ENCODE peak calls at places on chromosomes 12 and 14, in five cellular contexts. T is A549, A is K562, F is sigmoid colon, J is SK-N-SH. G is an unnamed sample.

GRCh38 chr12:56716458-56716857 is 8.6 kb downstream of the NACA start:
- DNase-seq in T (no peak), A (no peak), F (no peak), J (no peak), G (no peak)

GRCh38 chr12:76450690-76451089 is 102.5 kb upstream of the BBS10 start:
- DNase-seq in T (peak), A (peak), F (no peak), J (no peak), G (no peak)

GRCh38 chr12:131097247-131098177 is 143.8 kb downstream of the ADGRD1 start:
- DNase-seq in T (no peak), A (no peak), F (peak), J (peak), G (no peak)

GRCh38 chr14:89507521-89507920 is 90.5 kb upstream of the FOXN3 start:
- DNase-seq in T (peak), A (no peak), F (no peak), J (no peak), G (no peak)

GRCh38 chr14:29663281-29663801 is 264.3 kb downstream of the PRKD1 start:
- DNase-seq in T (no peak), A (no peak), F (no peak), J (no peak), G (no peak)

GRCh38 chr12:93778306-93778705 is 101.1 kb downstream of the CRADD start:
- DNase-seq in T (no peak), A (no peak), F (peak), J (no peak), G (no peak)

GRCh38 chr12:34600592-34601462 is 578.5 kb downstream of the ALG10 start:
- DNase-seq in T (no peak), A (no peak), F (no peak), J (peak), G (no peak)

GRCh38 chr14:98953544-98954346 is 318.3 kb downstream of the BCL11B start:
- DNase-seq in T (peak), A (no peak), F (peak), J (no peak), G (peak)

GRCh38 chr14:63672417-63673180 is 30.9 kb upstream of the WDR89 start:
- DNase-seq in T (no peak), A (no peak), F (no peak), J (no peak), G (no peak)

GRCh38 chr12:125340791-125341190 is 275.6 kb downstream of the AACS start:
- DNase-seq in T (peak), A (no peak), F (no peak), J (no peak), G (no peak)

GRCh38 chr14:91521058-91521721 is 11.1 kb upstream of the PPP4R3A start:
- DNase-seq in T (no peak), A (no peak), F (no peak), J (no peak), G (no peak)

GRCh38 chr12:27571463-27571862 is 47.5 kb downstream of the PPFIBP1 start:
- DNase-seq in T (no peak), A (no peak), F (no peak), J (no peak), G (no peak)

GRCh38 chr12:57528831-57529555 is 6.4 kb downstream of the MBD6 start:
- DNase-seq in T (no peak), A (no peak), F (no peak), J (no peak), G (no peak)

GRCh38 chr12:102960766-102961487 is 3.5 kb downstream of the ASCL1 start:
- DNase-seq in T (no peak), A (no peak), F (no peak), J (no peak), G (no peak)

GRCh38 chr14:68911594-68912227 is 67.4 kb downstream of the ACTN1 start:
- DNase-seq in T (peak), A (peak), F (peak), J (peak), G (peak)

GRCh38 chr12:89992668-89993401 is 284.2 kb upstream of the ATP2B1 start:
- DNase-seq in T (no peak), A (no peak), F (no peak), J (no peak), G (no peak)

DNA sequence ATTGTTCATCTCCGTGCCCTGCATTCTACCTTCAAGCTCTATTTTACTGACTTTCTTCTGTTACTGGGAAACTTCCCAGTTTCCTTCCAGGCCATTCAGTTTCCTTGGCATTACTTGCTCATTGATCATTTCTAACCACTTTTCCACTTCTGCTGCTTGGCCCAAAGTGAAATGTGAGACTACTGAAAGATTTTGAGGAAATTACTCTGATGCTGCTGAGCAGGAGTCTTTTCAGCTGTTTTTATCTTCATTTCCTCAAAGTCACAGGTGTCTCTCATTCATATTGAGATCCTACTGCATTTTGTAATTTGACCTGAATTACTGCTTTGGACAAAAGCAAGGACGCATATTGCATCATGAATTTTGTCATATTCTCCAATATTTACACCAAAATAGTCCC is 26.4 kb upstream of the DBX2 start:
- DNase-seq in T (no peak), A (no peak), F (no peak), J (no peak), G (no peak)
- H3K4me3 ChIP-seq in T (no peak), A (no peak), F (no peak), J (no peak), G (no peak)

GRCh38 chr12:19847294-19848059 is 408.2 kb downstream of the AEBP2 start:
- DNase-seq in T (no peak), A (no peak), F (no peak), J (no peak), G (no peak)
- TF ChIP-seq EP300 in T (no peak), A (no peak), F (peak), J (no peak), G (no peak)

GRCh38 chr12:109923038-109923437 is 23.0 kb downstream of the TCHP start:
- DNase-seq in T (no peak), A (no peak), F (no peak), J (no peak), G (no peak)

GRCh38 chr12:109926488-109927210 is 26.6 kb downstream of the TCHP start:
- DNase-seq in T (no peak), A (no peak), F (no peak), J (no peak), G (no peak)

GRCh38 chr12:109925185-109925835 is 25.2 kb downstream of the TCHP start:
- DNase-seq in T (no peak), A (no peak), F (no peak), J (peak), G (no peak)

GRCh38 chr12:109921982-109922381 is 21.9 kb downstream of the TCHP start:
- DNase-seq in T (no peak), A (no peak), F (peak), J (no peak), G (no peak)

DNA sequence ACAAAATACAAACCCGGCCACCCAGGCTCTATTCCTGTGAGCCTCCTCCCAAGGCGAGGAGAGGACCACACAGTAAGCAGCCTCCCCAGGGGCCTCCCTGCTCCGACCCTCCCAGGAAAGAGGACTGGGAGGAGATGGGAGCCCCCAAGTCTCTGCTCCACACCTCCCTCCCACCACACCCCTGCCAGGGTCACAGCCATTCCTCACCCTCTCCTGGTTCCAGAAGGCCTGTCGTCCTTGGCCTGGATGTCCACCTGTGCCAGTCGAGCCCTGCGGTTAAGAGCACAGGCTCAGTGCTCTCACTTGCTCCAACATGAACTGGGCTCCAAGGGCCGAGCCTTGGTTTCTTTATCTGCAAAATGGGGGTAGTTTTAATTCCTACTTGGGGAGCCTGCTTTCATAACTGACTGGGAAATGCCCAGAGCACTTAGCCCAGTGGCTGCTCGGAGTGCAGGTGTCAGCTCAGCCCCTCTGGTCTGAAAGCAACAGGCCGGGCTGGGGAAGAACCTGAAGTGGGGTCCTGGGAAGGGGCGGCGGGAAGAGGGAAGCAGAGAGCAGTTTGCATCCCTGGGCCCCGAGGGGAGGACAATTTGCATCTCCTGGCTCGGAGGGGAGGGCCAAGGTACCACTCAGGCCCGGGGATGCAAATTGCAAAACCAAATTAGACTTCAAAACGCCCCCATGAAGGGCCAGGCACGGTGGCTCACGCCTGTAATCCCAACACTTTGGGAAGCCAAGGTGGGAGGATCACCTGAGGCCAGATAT is 23.6 kb downstream of the TCHP start:
- DNase-seq in T (no peak), A (no peak), F (no peak), J (no peak), G (no peak)
- H3K4me3 ChIP-seq in T (no peak), A (no peak), F (no peak), J (no peak), G (no peak)

DNA sequence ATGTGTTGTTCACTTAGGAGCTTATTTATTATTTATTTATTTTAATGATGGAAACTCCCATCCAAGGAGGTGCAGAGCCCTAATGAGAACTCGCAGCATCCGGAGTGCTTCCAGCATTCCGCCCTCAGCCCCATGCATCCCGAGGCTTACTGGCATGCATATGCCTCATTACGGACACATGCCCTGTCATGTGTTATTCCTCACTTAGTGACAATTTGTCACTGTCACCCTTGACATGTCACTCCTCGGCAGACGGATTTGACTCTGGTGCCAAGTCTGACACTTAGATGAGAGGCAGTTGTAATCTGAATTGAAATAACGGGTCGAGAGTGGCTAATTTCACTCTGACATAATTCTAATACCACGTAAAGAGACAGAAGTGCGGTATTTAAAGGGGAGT is 132.8 kb downstream of the VRK1 start:
- DNase-seq in T (no peak), A (no peak), F (no peak), J (no peak), G (no peak)
- TF ChIP-seq EP300 in T (no peak), A (no peak), F (no peak), J (no peak), G (no peak)

G was measured in stomach.